ENCODE peak calls at places on chromosomes 7 and 10, in six cellular contexts. S, O, Y, N, M and C are unnamed samples.

GRCh38 chr10:76643465-76643864 is 994.1 kb downstream of the KCNMA1 start:
- DNase-seq in S (no peak), O (no peak), Y (no peak), N (peak; percentile 6), M (no peak), C (no peak)

GRCh38 chr7:35725280-35725680 is 30.3 kb upstream of the HERPUD2 start:
- DNase-seq in S (no peak), O (no peak), Y (no peak), N (no peak), M (no peak), C (no peak)

GRCh38 chr10:77909755-77910375 is 16.7 kb downstream of the DLG5 start:
- DNase-seq in S (no peak), O (no peak), Y (peak; percentile 62), N (no peak), M (no peak), C (no peak)

GRCh38 chr10:98119891-98120290 is 14.6 kb upstream of the R3HCC1L start:
- DNase-seq in S (no peak), O (no peak), Y (no peak), N (no peak), M (no peak), C (no peak)

GRCh38 chr7:134520130-134520529 is 7.2 kb upstream of the AKR1B10 start:
- DNase-seq in S (no peak), O (no peak), Y (no peak), N (no peak), M (peak; percentile 31), C (no peak)

GRCh38 chr7:79806161-79806734 is 328.4 kb upstream of the GNAI1 start:
- DNase-seq in S (no peak), O (no peak), Y (peak; percentile 32), N (peak; percentile 30), M (peak; percentile 49), C (no peak)

GRCh38 chr10:49407552-49408137 is 11.8 kb upstream of the DRGX start:
- DNase-seq in S (peak; percentile 34), O (peak; percentile 89), Y (peak; percentile 50), N (peak; percentile 58), M (peak; percentile 69), C (no peak)

GRCh38 chr7:76261935-76262334 is 40.5 kb upstream of the HSPB1 start:
- DNase-seq in S (no peak), O (no peak), Y (no peak), N (no peak), M (no peak), C (no peak)

GRCh38 chr10:2925631-2926030 is 141.7 kb upstream of the PFKP start:
- DNase-seq in S (no peak), O (no peak), Y (peak; percentile 79), N (no peak), M (peak; percentile 43), C (no peak)

GRCh38 chr10:79273603-79274002 is 73.7 kb upstream of the PPIF start:
- DNase-seq in S (no peak), O (no peak), Y (no peak), N (no peak), M (no peak), C (no peak)